ENCODE peak calls at places on chromosome 1, in four cellular contexts. K is NAMALWA, H is substantia nigra, U is NCI-H446 treated with DMSO at 0.1 percent for 48 hours. S is an unnamed sample.

GRCh38 chr1:180145446-180145845 is 9.2 kb upstream of the QSOX1 start:
- DNase-seq in K (no peak), H (no peak), U (no peak), S (no peak)

GRCh38 chr1:7810395-7810794 is 26.3 kb downstream of the PER3 start:
- DNase-seq in K (no peak), H (no peak), U (no peak), S (peak)

GRCh38 chr1:77413541-77414335 is 131.9 kb downstream of the AK5 start:
- DNase-seq in K (peak), H (no peak), U (no peak), S (peak)

GRCh38 chr1:206000641-206001339 is 2.4 kb downstream of the RAB7B start:
- DNase-seq in K (no peak), H (no peak), U (no peak), S (peak)

GRCh38 chr1:233864578-233864977 is 39.9 kb upstream of the SLC35F3 start:
- DNase-seq in K (no peak), H (no peak), U (no peak), S (no peak)

GRCh38 chr1:6009120-6010040 is 17.2 kb upstream of the NPHP4 start:
- DNase-seq in K (no peak), H (no peak), U (no peak), S (no peak)

GRCh38 chr1:47030170-47030805 is 6.8 kb downstream of the CYP4X1 start:
- DNase-seq in K (no peak), H (no peak), U (no peak), S (no peak)

GRCh38 chr1:200558866-200559459 is 61.6 kb downstream of the KIF14 start:
- DNase-seq in K (peak), H (no peak), U (no peak), S (peak)

GRCh38 chr1:215568287-215568692 is 1.2 kb downstream of the KCTD3 start:
- DNase-seq in K (no peak), H (peak), U (peak), S (peak)

GRCh38 chr1:63928197-63929105 is 154.6 kb downstream of the ROR1 start:
- DNase-seq in K (no peak), H (no peak), U (peak), S (no peak)

GRCh38 chr1:48396208-48396607 is 75.8 kb downstream of the SPATA6 start:
- DNase-seq in K (no peak), H (no peak), U (no peak), S (no peak)